ENCODE peak calls at places on chromosomes 13 and 19, in four cellular contexts. M is PC-3, V is cardiac muscle cell, H is dorsolateral prefrontal cortex. E is an unnamed sample. For H3K27me3, the result is how much of the 10 kb centered on the place peaks cover.

GRCh38 chr13:60538566-60538965 is 141.5 kb downstream of the TDRD3 start:
- DNase-seq in H (no peak), V (no peak), M (peak), E (no peak)

GRCh38 chr13:90846956-90847355 is 500.5 kb upstream of the MIR17HG start:
- DNase-seq in H (no peak), M (no peak), V (no peak), E (no peak)

GRCh38 chr13:23617551-23618014 is 47.4 kb downstream of the TNFRSF19 start:
- DNase-seq in M (no peak), V (peak), H (no peak), E (no peak)

GRCh38 chr19:51651216-51651846 is 4.7 kb upstream of the SIGLEC14 start:
- DNase-seq in M (no peak), H (no peak), V (peak), E (no peak)

GRCh38 chr13:48265217-48265815 is 32.3 kb downstream of the ITM2B start:
- DNase-seq in M (no peak), V (no peak), H (no peak), E (no peak)

GRCh38 chr13:37270206-37271001 is 164.9 kb upstream of the CSNK1A1L start:
- DNase-seq in H (no peak), V (no peak), M (no peak), E (no peak)

GRCh38 chr19:10580979-10581631 is 6.0 kb downstream of the AP1M2 start:
- DNase-seq in V (peak), H (peak), M (peak), E (peak)

GRCh38 chr13:83325454-83325853 is 556.8 kb downstream of the SLITRK1 start:
- DNase-seq in M (peak), V (peak), H (no peak), E (peak)

GRCh38 chr19:40392894-40393517 is 3.0 kb upstream of the HIPK4 start:
- DNase-seq in M (peak), H (no peak), V (no peak), E (no peak)

GRCh38 chr19:49814010-49814409 is 918 bp upstream of the FUZ start:
- DNase-seq in H (no peak), M (peak), V (no peak), E (no peak)

GRCh38 chr19:41541990-41542584 is 33.9 kb upstream of the CEACAM21 start:
- DNase-seq in V (peak), H (no peak), M (peak), E (no peak)

GRCh38 chr19:4064073-4064550 is 2.6 kb downstream of the ZBTB7A start:
- DNase-seq in H (no peak), M (peak), V (peak), E (no peak)

GRCh38 chr19:39293394-39293793 is 2.8 kb upstream of the IFNL1 start:
- DNase-seq in M (no peak), H (no peak), V (no peak), E (no peak)

GRCh38 chr13:26946675-26947342 is 186.2 kb upstream of the GPR12 start:
- DNase-seq in H (no peak), V (peak), M (peak), E (no peak)

GRCh38 chr13:94143624-94144350 is 335.7 kb downstream of the DCT start:
- DNase-seq in H (no peak), M (no peak), V (no peak), E (no peak)

GRCh38 chr19:44603201-44603945 is 10.0 kb upstream of the IGSF23 start:
- DNase-seq in M (peak), V (peak), H (no peak), E (no peak)

GRCh38 chr13:51715613-51716012 is 88.3 kb downstream of the DHRS12 start:
- DNase-seq in M (peak), H (no peak), V (no peak), E (peak)
- H3K27ac ChIP-seq in M (peak), H (no peak), V (no peak), E (peak)

GRCh38 chr13:42575938-42576337 is 2.0 kb downstream of the TNFSF11 start:
- DNase-seq in V (no peak), M (no peak), H (no peak), E (no peak)
- H3K27me3 ChIP-seq in V (under half), M (under half), H (half or more), E (half or more)

GRCh38 chr13:57857945-57858344 is 226.4 kb downstream of the PCDH17 start:
- DNase-seq in H (no peak), M (no peak), V (no peak), E (no peak)
- TF ChIP-seq CTCF in H (peak), M (no peak), V (no peak), E (no peak)

GRCh38 chr13:105441406-105441805 is 1094.1 kb downstream of the EFNB2 start:
- DNase-seq in M (peak), V (no peak), H (no peak), E (no peak)

GRCh38 chr13:105446197-105446596 is 1089.3 kb downstream of the EFNB2 start:
- DNase-seq in V (no peak), H (no peak), M (no peak), E (no peak)

GRCh38 chr13:105445793-105446192 is 1089.7 kb downstream of the EFNB2 start:
- DNase-seq in H (no peak), V (no peak), M (no peak), E (no peak)

GRCh38 chr13:105442040-105442439 is 1093.4 kb downstream of the EFNB2 start:
- DNase-seq in H (no peak), M (no peak), V (no peak), E (no peak)

GRCh38 chr13:105442941-105443340 is 1092.5 kb downstream of the EFNB2 start:
- DNase-seq in M (peak), V (peak), H (no peak), E (peak)
- H3K27ac ChIP-seq in M (peak), V (no peak), H (no peak), E (peak)

E was measured in foreskin keratinocyte.